ENCODE peak calls at places on chromosomes 6 and 20, in nine cellular contexts. One of them, this sample, is unnamed. For H3K27me3, the result is how much of the 10 kb centered on the place peaks cover.

GRCh38 chr20:39112196-39112743 is 150.1 kb downstream of the DHX35 start:
- DNase-seq in stomach: peak
- DNase-seq in CD8-positive, alpha-beta memory T cell: no peak
- DNase-seq in heart right ventricle: peak
- DNase-seq in fibroblast of lung: peak
- DNase-seq in AG04450: no peak
- DNase-seq in body of pancreas: peak
- DNase-seq in effector memory CD4-positive, alpha-beta T cell: no peak
- DNase-seq in upper lobe of right lung: no peak
- DNase-seq in this sample: no peak

GRCh38 chr6:56491606-56492328 is 150.9 kb downstream of the DST start:
- DNase-seq in stomach: no peak
- DNase-seq in CD8-positive, alpha-beta memory T cell: no peak
- DNase-seq in heart right ventricle: no peak
- DNase-seq in fibroblast of lung: peak
- DNase-seq in AG04450: no peak
- DNase-seq in body of pancreas: no peak
- DNase-seq in effector memory CD4-positive, alpha-beta T cell: no peak
- DNase-seq in upper lobe of right lung: no peak
- DNase-seq in this sample: peak

GRCh38 chr6:132023490-132023889 is 72.3 kb upstream of the CCN2 start:
- DNase-seq in stomach: no peak
- DNase-seq in CD8-positive, alpha-beta memory T cell: no peak
- DNase-seq in heart right ventricle: no peak
- DNase-seq in fibroblast of lung: no peak
- DNase-seq in AG04450: no peak
- DNase-seq in body of pancreas: no peak
- DNase-seq in effector memory CD4-positive, alpha-beta T cell: no peak
- DNase-seq in upper lobe of right lung: no peak
- DNase-seq in this sample: no peak

GRCh38 chr6:2790588-2790987 is 25.4 kb downstream of the WRNIP1 start:
- DNase-seq in stomach: no peak
- DNase-seq in CD8-positive, alpha-beta memory T cell: no peak
- DNase-seq in heart right ventricle: no peak
- DNase-seq in fibroblast of lung: peak
- DNase-seq in AG04450: peak
- DNase-seq in body of pancreas: no peak
- DNase-seq in effector memory CD4-positive, alpha-beta T cell: no peak
- DNase-seq in upper lobe of right lung: no peak
- DNase-seq in this sample: no peak

GRCh38 chr6:108115598-108116058 is 41.1 kb upstream of the OSTM1 start:
- DNase-seq in stomach: peak
- DNase-seq in CD8-positive, alpha-beta memory T cell: no peak
- DNase-seq in heart right ventricle: peak
- DNase-seq in fibroblast of lung: peak
- DNase-seq in AG04450: no peak
- DNase-seq in body of pancreas: peak
- DNase-seq in effector memory CD4-positive, alpha-beta T cell: no peak
- DNase-seq in upper lobe of right lung: peak
- DNase-seq in this sample: no peak

GRCh38 chr6:105137388-105137787 is 42.4 kb downstream of the POPDC3 start:
- DNase-seq in stomach: no peak
- DNase-seq in CD8-positive, alpha-beta memory T cell: no peak
- DNase-seq in heart right ventricle: peak
- DNase-seq in fibroblast of lung: peak
- DNase-seq in AG04450: no peak
- DNase-seq in body of pancreas: no peak
- DNase-seq in effector memory CD4-positive, alpha-beta T cell: no peak
- DNase-seq in upper lobe of right lung: no peak
- DNase-seq in this sample: peak

GRCh38 chr6:135568366-135568765 is 70.8 kb upstream of the AHI1 start:
- DNase-seq in stomach: peak
- DNase-seq in CD8-positive, alpha-beta memory T cell: peak
- DNase-seq in heart right ventricle: no peak
- DNase-seq in fibroblast of lung: peak
- DNase-seq in AG04450: peak
- DNase-seq in body of pancreas: peak
- DNase-seq in effector memory CD4-positive, alpha-beta T cell: peak
- DNase-seq in upper lobe of right lung: no peak
- DNase-seq in this sample: peak

GRCh38 chr6:30364591-30364990 is 19.6 kb downstream of the RPP21 start:
- DNase-seq in stomach: no peak
- DNase-seq in CD8-positive, alpha-beta memory T cell: no peak
- DNase-seq in heart right ventricle: no peak
- DNase-seq in fibroblast of lung: no peak
- DNase-seq in AG04450: no peak
- DNase-seq in body of pancreas: no peak
- DNase-seq in effector memory CD4-positive, alpha-beta T cell: no peak
- DNase-seq in upper lobe of right lung: no peak
- DNase-seq in this sample: no peak

GRCh38 chr20:57795347-57795697 is 85.5 kb upstream of the PMEPA1 start:
- DNase-seq in stomach: no peak
- DNase-seq in CD8-positive, alpha-beta memory T cell: no peak
- DNase-seq in heart right ventricle: peak
- DNase-seq in fibroblast of lung: peak
- DNase-seq in AG04450: no peak
- DNase-seq in body of pancreas: no peak
- DNase-seq in effector memory CD4-positive, alpha-beta T cell: no peak
- DNase-seq in upper lobe of right lung: no peak
- DNase-seq in this sample: no peak

GRCh38 chr6:139858444-139858843 is 484.0 kb upstream of the CITED2 start:
- DNase-seq in stomach: peak
- DNase-seq in CD8-positive, alpha-beta memory T cell: no peak
- DNase-seq in heart right ventricle: no peak
- DNase-seq in fibroblast of lung: no peak
- DNase-seq in AG04450: no peak
- DNase-seq in body of pancreas: no peak
- DNase-seq in effector memory CD4-positive, alpha-beta T cell: no peak
- DNase-seq in upper lobe of right lung: no peak
- DNase-seq in this sample: no peak

GRCh38 chr20:62412194-62413024 is 5.3 kb upstream of the CABLES2 start:
- DNase-seq in stomach: no peak
- DNase-seq in CD8-positive, alpha-beta memory T cell: no peak
- DNase-seq in heart right ventricle: no peak
- DNase-seq in fibroblast of lung: no peak
- DNase-seq in AG04450: no peak
- DNase-seq in body of pancreas: no peak
- DNase-seq in effector memory CD4-positive, alpha-beta T cell: no peak
- DNase-seq in upper lobe of right lung: no peak
- DNase-seq in this sample: no peak
- H3K27ac ChIP-seq in stomach: no peak
- H3K27ac ChIP-seq in CD8-positive, alpha-beta memory T cell: no peak
- H3K27ac ChIP-seq in heart right ventricle: no peak
- H3K27ac ChIP-seq in fibroblast of lung: no peak
- H3K27ac ChIP-seq in AG04450: no peak
- H3K27ac ChIP-seq in body of pancreas: no peak
- H3K27ac ChIP-seq in effector memory CD4-positive, alpha-beta T cell: no peak
- H3K27ac ChIP-seq in upper lobe of right lung: no peak
- H3K27ac ChIP-seq in this sample: no peak

DNA sequence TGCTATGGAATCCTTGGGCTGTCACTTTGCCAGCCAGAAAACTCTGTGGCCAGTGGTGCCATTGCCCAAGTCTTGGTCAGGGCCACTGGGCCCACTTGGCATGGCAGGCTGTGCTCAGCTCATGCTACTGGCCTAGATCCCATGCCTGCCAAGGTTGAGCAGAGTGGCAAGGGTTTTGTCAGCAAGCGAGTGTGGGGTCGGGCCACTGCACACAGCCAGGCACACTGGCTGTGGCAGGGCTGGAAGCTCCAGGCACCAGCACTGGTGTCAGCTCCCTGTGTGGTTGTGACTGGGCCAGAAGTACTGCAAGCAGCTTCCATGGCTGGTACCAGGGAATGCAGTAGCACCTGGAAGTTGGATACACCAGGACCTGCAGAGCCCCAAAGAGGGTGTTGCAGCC is 846.8 kb downstream of the EYS start:
- DNase-seq in stomach: no peak
- DNase-seq in CD8-positive, alpha-beta memory T cell: no peak
- DNase-seq in heart right ventricle: no peak
- DNase-seq in fibroblast of lung: no peak
- DNase-seq in AG04450: no peak
- DNase-seq in body of pancreas: no peak
- DNase-seq in effector memory CD4-positive, alpha-beta T cell: no peak
- DNase-seq in upper lobe of right lung: no peak
- DNase-seq in this sample: no peak
- H3K27me3 ChIP-seq in stomach: under half
- H3K27me3 ChIP-seq in CD8-positive, alpha-beta memory T cell: under half
- H3K27me3 ChIP-seq in heart right ventricle: under half
- H3K27me3 ChIP-seq in fibroblast of lung: under half
- H3K27me3 ChIP-seq in AG04450: under half
- H3K27me3 ChIP-seq in body of pancreas: under half
- H3K27me3 ChIP-seq in effector memory CD4-positive, alpha-beta T cell: under half
- H3K27me3 ChIP-seq in upper lobe of right lung: under half
- H3K27me3 ChIP-seq in this sample: under half

DNA sequence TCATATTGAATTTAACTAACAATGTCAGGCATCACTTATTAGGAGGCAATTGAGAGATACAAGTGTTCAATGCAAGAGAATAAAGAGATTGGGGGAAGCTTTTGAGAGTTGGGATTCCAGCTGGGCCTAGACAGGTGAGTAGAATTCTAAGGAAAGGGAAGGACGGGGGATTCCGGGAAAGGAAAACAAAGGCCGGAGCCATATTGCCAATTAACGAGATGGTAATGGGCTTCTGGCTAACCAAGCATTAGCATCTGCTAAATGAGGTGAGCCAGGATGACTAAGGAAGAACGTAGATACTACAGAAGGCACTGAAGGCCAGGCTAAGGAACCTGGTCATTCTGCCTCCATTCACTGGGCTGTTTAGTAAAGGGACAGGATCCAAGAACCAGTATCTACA is 10.5 kb downstream of the FYN start:
- DNase-seq in stomach: no peak
- DNase-seq in CD8-positive, alpha-beta memory T cell: no peak
- DNase-seq in heart right ventricle: no peak
- DNase-seq in fibroblast of lung: no peak
- DNase-seq in AG04450: no peak
- DNase-seq in body of pancreas: no peak
- DNase-seq in effector memory CD4-positive, alpha-beta T cell: no peak
- DNase-seq in upper lobe of right lung: no peak
- DNase-seq in this sample: no peak
- H3K27ac ChIP-seq in stomach: no peak
- H3K27ac ChIP-seq in CD8-positive, alpha-beta memory T cell: no peak
- H3K27ac ChIP-seq in heart right ventricle: no peak
- H3K27ac ChIP-seq in fibroblast of lung: no peak
- H3K27ac ChIP-seq in AG04450: no peak
- H3K27ac ChIP-seq in body of pancreas: no peak
- H3K27ac ChIP-seq in effector memory CD4-positive, alpha-beta T cell: no peak
- H3K27ac ChIP-seq in upper lobe of right lung: no peak
- H3K27ac ChIP-seq in this sample: peak

GRCh38 chr20:36932476-36933426 is 18.8 kb downstream of the SAMHD1 start:
- DNase-seq in stomach: no peak
- DNase-seq in CD8-positive, alpha-beta memory T cell: no peak
- DNase-seq in heart right ventricle: no peak
- DNase-seq in fibroblast of lung: peak
- DNase-seq in AG04450: peak
- DNase-seq in body of pancreas: peak
- DNase-seq in effector memory CD4-positive, alpha-beta T cell: no peak
- DNase-seq in upper lobe of right lung: peak
- DNase-seq in this sample: no peak
- H3K27me3 ChIP-seq in stomach: under half
- H3K27me3 ChIP-seq in CD8-positive, alpha-beta memory T cell: under half
- H3K27me3 ChIP-seq in heart right ventricle: under half
- H3K27me3 ChIP-seq in fibroblast of lung: under half
- H3K27me3 ChIP-seq in AG04450: under half
- H3K27me3 ChIP-seq in body of pancreas: under half
- H3K27me3 ChIP-seq in effector memory CD4-positive, alpha-beta T cell: under half
- H3K27me3 ChIP-seq in upper lobe of right lung: under half
- H3K27me3 ChIP-seq in this sample: under half

DNA sequence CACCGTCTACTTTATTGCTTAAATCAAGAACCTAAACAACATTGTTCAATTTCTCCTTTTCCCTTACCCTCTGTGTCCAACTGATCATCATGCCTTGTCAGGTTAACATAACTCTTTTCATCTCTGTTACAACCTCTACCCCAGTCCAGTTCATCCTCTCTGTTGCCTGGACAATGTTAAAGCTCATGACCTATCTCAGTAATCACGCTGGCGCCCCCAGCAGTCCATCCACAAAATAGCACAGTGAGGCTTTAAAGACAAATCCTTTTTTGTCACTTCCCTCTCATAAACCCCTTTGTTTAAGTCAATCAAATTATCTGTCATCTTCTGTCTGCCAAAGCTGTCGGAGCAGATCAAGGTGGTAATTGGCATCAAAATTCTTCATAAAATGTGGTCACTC is 140.1 kb downstream of the QKI start:
- DNase-seq in stomach: peak
- DNase-seq in CD8-positive, alpha-beta memory T cell: peak
- DNase-seq in heart right ventricle: peak
- DNase-seq in fibroblast of lung: peak
- DNase-seq in AG04450: no peak
- DNase-seq in body of pancreas: peak
- DNase-seq in effector memory CD4-positive, alpha-beta T cell: peak
- DNase-seq in upper lobe of right lung: peak
- DNase-seq in this sample: peak
- H3K27ac ChIP-seq in stomach: no peak
- H3K27ac ChIP-seq in CD8-positive, alpha-beta memory T cell: no peak
- H3K27ac ChIP-seq in heart right ventricle: no peak
- H3K27ac ChIP-seq in fibroblast of lung: no peak
- H3K27ac ChIP-seq in AG04450: no peak
- H3K27ac ChIP-seq in body of pancreas: no peak
- H3K27ac ChIP-seq in effector memory CD4-positive, alpha-beta T cell: no peak
- H3K27ac ChIP-seq in upper lobe of right lung: no peak
- H3K27ac ChIP-seq in this sample: no peak

GRCh38 chr6:64861039-64861651 is 845.9 kb downstream of the EYS start:
- DNase-seq in stomach: no peak
- DNase-seq in CD8-positive, alpha-beta memory T cell: no peak
- DNase-seq in heart right ventricle: no peak
- DNase-seq in fibroblast of lung: no peak
- DNase-seq in AG04450: no peak
- DNase-seq in body of pancreas: no peak
- DNase-seq in effector memory CD4-positive, alpha-beta T cell: no peak
- DNase-seq in upper lobe of right lung: no peak
- DNase-seq in this sample: peak
- H3K27me3 ChIP-seq in stomach: under half
- H3K27me3 ChIP-seq in CD8-positive, alpha-beta memory T cell: under half
- H3K27me3 ChIP-seq in heart right ventricle: under half
- H3K27me3 ChIP-seq in fibroblast of lung: under half
- H3K27me3 ChIP-seq in AG04450: under half
- H3K27me3 ChIP-seq in body of pancreas: under half
- H3K27me3 ChIP-seq in effector memory CD4-positive, alpha-beta T cell: under half
- H3K27me3 ChIP-seq in upper lobe of right lung: under half
- H3K27me3 ChIP-seq in this sample: under half

GRCh38 chr6:52588710-52589091 is 11.8 kb upstream of the TRAM2 start:
- DNase-seq in stomach: no peak
- DNase-seq in CD8-positive, alpha-beta memory T cell: no peak
- DNase-seq in heart right ventricle: no peak
- DNase-seq in fibroblast of lung: no peak
- DNase-seq in AG04450: no peak
- DNase-seq in body of pancreas: no peak
- DNase-seq in effector memory CD4-positive, alpha-beta T cell: no peak
- DNase-seq in upper lobe of right lung: no peak
- DNase-seq in this sample: no peak
- H3K27ac ChIP-seq in stomach: no peak
- H3K27ac ChIP-seq in CD8-positive, alpha-beta memory T cell: no peak
- H3K27ac ChIP-seq in heart right ventricle: no peak
- H3K27ac ChIP-seq in fibroblast of lung: no peak
- H3K27ac ChIP-seq in AG04450: no peak
- H3K27ac ChIP-seq in body of pancreas: no peak
- H3K27ac ChIP-seq in effector memory CD4-positive, alpha-beta T cell: no peak
- H3K27ac ChIP-seq in upper lobe of right lung: no peak
- H3K27ac ChIP-seq in this sample: no peak